ENCODE peak calls at places on chromosomes 2 and 18, in five cellular contexts. One of them, this sample, is unnamed. For H3K27me3, the result is how much of the 10 kb centered on the place peaks cover.

GRCh38 chr18:55228191-55228590 is 268.9 kb upstream of the CCDC68 start:
- DNase-seq in bronchial epithelial cell: no peak
- DNase-seq in CD8-positive, alpha-beta memory T cell: no peak
- DNase-seq in fibroblast of lung: peak
- DNase-seq in mammary epithelial cell: no peak
- DNase-seq in this sample: peak

GRCh38 chr2:28364611-28365010 is 28.0 kb upstream of the FOSL2 start:
- DNase-seq in bronchial epithelial cell: no peak
- DNase-seq in CD8-positive, alpha-beta memory T cell: no peak
- DNase-seq in fibroblast of lung: no peak
- DNase-seq in mammary epithelial cell: no peak
- DNase-seq in this sample: no peak

GRCh38 chr2:47785986-47786385 is 3.0 kb downstream of the MSH6 start:
- DNase-seq in bronchial epithelial cell: no peak
- DNase-seq in CD8-positive, alpha-beta memory T cell: no peak
- DNase-seq in fibroblast of lung: no peak
- DNase-seq in mammary epithelial cell: no peak
- DNase-seq in this sample: no peak

GRCh38 chr2:238852186-238852869 is 4.4 kb downstream of the TWIST2 start:
- DNase-seq in bronchial epithelial cell: no peak
- DNase-seq in CD8-positive, alpha-beta memory T cell: no peak
- DNase-seq in fibroblast of lung: peak
- DNase-seq in mammary epithelial cell: no peak
- DNase-seq in this sample: peak

GRCh38 chr2:11578986-11579774 is 45.3 kb downstream of the GREB1 start:
- DNase-seq in bronchial epithelial cell: no peak
- DNase-seq in CD8-positive, alpha-beta memory T cell: no peak
- DNase-seq in fibroblast of lung: no peak
- DNase-seq in mammary epithelial cell: no peak
- DNase-seq in this sample: no peak

GRCh38 chr2:220811952-220812570 is 760.0 kb downstream of the EPHA4 start:
- DNase-seq in bronchial epithelial cell: peak
- DNase-seq in CD8-positive, alpha-beta memory T cell: no peak
- DNase-seq in fibroblast of lung: peak
- DNase-seq in mammary epithelial cell: peak
- DNase-seq in this sample: peak

GRCh38 chr2:7527165-7527722 is 610.0 kb downstream of the RNF144A start:
- DNase-seq in bronchial epithelial cell: no peak
- DNase-seq in CD8-positive, alpha-beta memory T cell: no peak
- DNase-seq in fibroblast of lung: no peak
- DNase-seq in mammary epithelial cell: no peak
- DNase-seq in this sample: no peak

GRCh38 chr2:158953454-158953853 is 15.0 kb upstream of the TANC1 start:
- DNase-seq in bronchial epithelial cell: no peak
- DNase-seq in CD8-positive, alpha-beta memory T cell: no peak
- DNase-seq in fibroblast of lung: peak
- DNase-seq in mammary epithelial cell: no peak
- DNase-seq in this sample: peak

GRCh38 chr2:194104687-194105086 is 1552.3 kb upstream of the SLC39A10 start:
- DNase-seq in bronchial epithelial cell: no peak
- DNase-seq in CD8-positive, alpha-beta memory T cell: no peak
- DNase-seq in fibroblast of lung: no peak
- DNase-seq in mammary epithelial cell: no peak
- DNase-seq in this sample: peak

GRCh38 chr2:236720974-236721600 is 151.5 kb downstream of the ACKR3 start:
- DNase-seq in bronchial epithelial cell: peak
- DNase-seq in CD8-positive, alpha-beta memory T cell: no peak
- DNase-seq in fibroblast of lung: no peak
- DNase-seq in mammary epithelial cell: no peak
- DNase-seq in this sample: no peak

GRCh38 chr2:128425216-128425615 is 106.5 kb upstream of the HS6ST1 start:
- DNase-seq in bronchial epithelial cell: no peak
- DNase-seq in CD8-positive, alpha-beta memory T cell: no peak
- DNase-seq in fibroblast of lung: no peak
- DNase-seq in mammary epithelial cell: no peak
- DNase-seq in this sample: no peak

GRCh38 chr2:43399515-43400245 is 173.3 kb upstream of the ZFP36L2 start:
- DNase-seq in bronchial epithelial cell: no peak
- DNase-seq in CD8-positive, alpha-beta memory T cell: no peak
- DNase-seq in fibroblast of lung: peak
- DNase-seq in mammary epithelial cell: no peak
- DNase-seq in this sample: peak

GRCh38 chr18:36580874-36581750 is 247.7 kb downstream of the TPGS2 start:
- DNase-seq in bronchial epithelial cell: peak
- DNase-seq in CD8-positive, alpha-beta memory T cell: no peak
- DNase-seq in fibroblast of lung: peak
- DNase-seq in mammary epithelial cell: peak
- DNase-seq in this sample: peak

GRCh38 chr2:28515176-28515751 is 19.4 kb downstream of the PLB1 start:
- DNase-seq in bronchial epithelial cell: no peak
- DNase-seq in CD8-positive, alpha-beta memory T cell: no peak
- DNase-seq in fibroblast of lung: no peak
- DNase-seq in mammary epithelial cell: no peak
- DNase-seq in this sample: no peak

GRCh38 chr2:105977212-105977611 is 216.9 kb downstream of the UXS1 start:
- DNase-seq in bronchial epithelial cell: peak
- DNase-seq in CD8-positive, alpha-beta memory T cell: no peak
- DNase-seq in fibroblast of lung: peak
- DNase-seq in mammary epithelial cell: peak
- DNase-seq in this sample: peak

GRCh38 chr18:3645384-3646156 is 195.6 kb downstream of the TGIF1 start:
- DNase-seq in bronchial epithelial cell: no peak
- DNase-seq in CD8-positive, alpha-beta memory T cell: no peak
- DNase-seq in fibroblast of lung: peak
- DNase-seq in mammary epithelial cell: no peak
- DNase-seq in this sample: no peak

GRCh38 chr2:241391892-241392665 is 36.0 kb downstream of the FARP2 start:
- DNase-seq in bronchial epithelial cell: peak
- DNase-seq in CD8-positive, alpha-beta memory T cell: peak
- DNase-seq in fibroblast of lung: peak
- DNase-seq in mammary epithelial cell: peak
- DNase-seq in this sample: peak

GRCh38 chr2:31131871-31132270 is 6.4 kb downstream of the GALNT14 start:
- DNase-seq in bronchial epithelial cell: no peak
- DNase-seq in CD8-positive, alpha-beta memory T cell: no peak
- DNase-seq in fibroblast of lung: no peak
- DNase-seq in mammary epithelial cell: no peak
- DNase-seq in this sample: no peak

GRCh38 chr18:58784601-58785137 is 80.0 kb upstream of the ZNF532 start:
- DNase-seq in bronchial epithelial cell: no peak
- DNase-seq in CD8-positive, alpha-beta memory T cell: no peak
- DNase-seq in fibroblast of lung: no peak
- DNase-seq in mammary epithelial cell: no peak
- DNase-seq in this sample: no peak

GRCh38 chr2:151251012-151251411 is 10.7 kb downstream of the RBM43 start:
- DNase-seq in bronchial epithelial cell: peak
- DNase-seq in CD8-positive, alpha-beta memory T cell: no peak
- DNase-seq in fibroblast of lung: peak
- DNase-seq in mammary epithelial cell: peak
- DNase-seq in this sample: peak

GRCh38 chr18:48771641-48772380 is 179.0 kb downstream of the SMAD7 start:
- DNase-seq in bronchial epithelial cell: no peak
- DNase-seq in CD8-positive, alpha-beta memory T cell: no peak
- DNase-seq in fibroblast of lung: no peak
- DNase-seq in mammary epithelial cell: peak
- DNase-seq in this sample: no peak

GRCh38 chr18:48441405-48441881 is 32.3 kb upstream of the ZBTB7C start:
- DNase-seq in bronchial epithelial cell: no peak
- DNase-seq in CD8-positive, alpha-beta memory T cell: no peak
- DNase-seq in fibroblast of lung: peak
- DNase-seq in mammary epithelial cell: no peak
- DNase-seq in this sample: no peak

GRCh38 chr18:3129053-3129864 is 90.5 kb downstream of the MYOM1 start:
- DNase-seq in bronchial epithelial cell: peak
- DNase-seq in CD8-positive, alpha-beta memory T cell: peak
- DNase-seq in fibroblast of lung: peak
- DNase-seq in mammary epithelial cell: peak
- DNase-seq in this sample: peak

GRCh38 chr2:119426801-119427395 is 4.8 kb upstream of the TMEM37 start:
- DNase-seq in bronchial epithelial cell: peak
- DNase-seq in CD8-positive, alpha-beta memory T cell: no peak
- DNase-seq in fibroblast of lung: peak
- DNase-seq in mammary epithelial cell: no peak
- DNase-seq in this sample: no peak

GRCh38 chr2:40101076-40101688 is 322.1 kb upstream of the THUMPD2 start:
- DNase-seq in bronchial epithelial cell: peak
- DNase-seq in CD8-positive, alpha-beta memory T cell: no peak
- DNase-seq in fibroblast of lung: peak
- DNase-seq in mammary epithelial cell: no peak
- DNase-seq in this sample: peak

GRCh38 chr2:176729706-176730569 is 460.7 kb downstream of the MTX2 start:
- DNase-seq in bronchial epithelial cell: no peak
- DNase-seq in CD8-positive, alpha-beta memory T cell: no peak
- DNase-seq in fibroblast of lung: peak
- DNase-seq in mammary epithelial cell: no peak
- DNase-seq in this sample: peak

GRCh38 chr2:240255811-240256703 is 115.6 kb upstream of the OTOS start:
- DNase-seq in bronchial epithelial cell: peak
- DNase-seq in CD8-positive, alpha-beta memory T cell: no peak
- DNase-seq in fibroblast of lung: no peak
- DNase-seq in mammary epithelial cell: peak
- DNase-seq in this sample: no peak

GRCh38 chr2:101675512-101675911 is 22.0 kb upstream of the MAP4K4 start:
- DNase-seq in bronchial epithelial cell: no peak
- DNase-seq in CD8-positive, alpha-beta memory T cell: no peak
- DNase-seq in fibroblast of lung: no peak
- DNase-seq in mammary epithelial cell: no peak
- DNase-seq in this sample: no peak

GRCh38 chr2:88003074-88003755 is 13.1 kb downstream of the RNU2-63P start:
- DNase-seq in bronchial epithelial cell: no peak
- DNase-seq in CD8-positive, alpha-beta memory T cell: no peak
- DNase-seq in fibroblast of lung: peak
- DNase-seq in mammary epithelial cell: no peak
- DNase-seq in this sample: peak

GRCh38 chr2:27582129-27582694 is 630 bp upstream of the ZNF512 start:
- DNase-seq in bronchial epithelial cell: no peak
- DNase-seq in CD8-positive, alpha-beta memory T cell: no peak
- DNase-seq in fibroblast of lung: no peak
- DNase-seq in mammary epithelial cell: no peak
- DNase-seq in this sample: no peak

GRCh38 chr2:40243581-40243980 is 208.3 kb downstream of the SLC8A1 start:
- DNase-seq in bronchial epithelial cell: no peak
- DNase-seq in CD8-positive, alpha-beta memory T cell: no peak
- DNase-seq in fibroblast of lung: peak
- DNase-seq in mammary epithelial cell: no peak
- DNase-seq in this sample: peak

GRCh38 chr18:48889115-48889941 is 61.4 kb downstream of the SMAD7 start:
- DNase-seq in bronchial epithelial cell: no peak
- DNase-seq in CD8-positive, alpha-beta memory T cell: no peak
- DNase-seq in fibroblast of lung: peak
- DNase-seq in mammary epithelial cell: no peak
- DNase-seq in this sample: no peak

DNA sequence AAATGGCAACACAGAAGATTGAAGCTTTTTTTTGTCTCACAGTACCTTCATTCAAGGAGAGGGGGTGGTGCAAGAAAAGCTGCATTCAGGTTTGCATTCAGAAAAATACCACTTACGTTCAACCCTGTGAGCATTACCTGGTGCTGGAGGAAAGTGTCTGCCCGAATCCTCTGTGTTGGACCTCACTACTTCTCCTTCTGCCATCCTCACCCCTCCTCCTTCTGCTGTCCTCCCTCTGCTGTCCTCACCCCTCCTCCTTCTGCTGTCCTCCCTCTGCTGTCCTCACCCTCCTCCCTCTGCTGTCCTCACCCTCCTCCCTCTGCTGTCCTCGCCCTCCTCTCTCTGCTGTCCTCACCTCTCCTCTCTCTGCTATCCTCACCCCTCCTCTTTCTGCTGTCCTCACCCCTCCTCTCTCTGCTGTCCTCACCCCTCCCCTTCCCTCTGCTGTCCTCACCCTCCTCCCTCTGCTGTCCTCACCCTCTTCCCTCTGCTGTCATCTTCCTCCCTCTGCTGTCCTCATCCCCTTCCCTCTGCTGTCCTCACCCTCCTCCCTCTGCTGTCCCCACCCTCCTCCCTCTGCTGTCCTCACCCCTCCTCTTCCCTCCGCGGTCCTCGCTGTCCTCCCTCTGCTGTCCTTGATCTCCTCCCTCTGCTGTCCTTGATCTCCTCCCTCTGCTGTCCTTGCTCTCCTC is 11.3 kb downstream of the GAD1 start:
- DNase-seq in bronchial epithelial cell: no peak
- DNase-seq in CD8-positive, alpha-beta memory T cell: no peak
- DNase-seq in fibroblast of lung: no peak
- DNase-seq in mammary epithelial cell: no peak
- DNase-seq in this sample: no peak
- H3K27me3 ChIP-seq in bronchial epithelial cell: under half
- H3K27me3 ChIP-seq in CD8-positive, alpha-beta memory T cell: under half
- H3K27me3 ChIP-seq in fibroblast of lung: under half
- H3K27me3 ChIP-seq in mammary epithelial cell: under half
- H3K27me3 ChIP-seq in this sample: under half

GRCh38 chr18:25281522-25281921 is 70.4 kb downstream of the ZNF521 start:
- DNase-seq in bronchial epithelial cell: no peak
- DNase-seq in CD8-positive, alpha-beta memory T cell: no peak
- DNase-seq in fibroblast of lung: no peak
- DNase-seq in mammary epithelial cell: no peak
- DNase-seq in this sample: no peak
- H3K27me3 ChIP-seq in bronchial epithelial cell: under half
- H3K27me3 ChIP-seq in CD8-positive, alpha-beta memory T cell: under half
- H3K27me3 ChIP-seq in fibroblast of lung: under half
- H3K27me3 ChIP-seq in mammary epithelial cell: under half
- H3K27me3 ChIP-seq in this sample: under half

GRCh38 chr2:200064879-200065278 is 109.5 kb downstream of the MAIP1 start:
- DNase-seq in bronchial epithelial cell: no peak
- DNase-seq in CD8-positive, alpha-beta memory T cell: no peak
- DNase-seq in fibroblast of lung: no peak
- DNase-seq in mammary epithelial cell: no peak
- DNase-seq in this sample: no peak

GRCh38 chr2:200065477-200065876 is 110.1 kb downstream of the MAIP1 start:
- DNase-seq in bronchial epithelial cell: no peak
- DNase-seq in CD8-positive, alpha-beta memory T cell: no peak
- DNase-seq in fibroblast of lung: peak
- DNase-seq in mammary epithelial cell: no peak
- DNase-seq in this sample: peak

GRCh38 chr2:200063155-200063554 is 107.8 kb downstream of the MAIP1 start:
- DNase-seq in bronchial epithelial cell: no peak
- DNase-seq in CD8-positive, alpha-beta memory T cell: no peak
- DNase-seq in fibroblast of lung: no peak
- DNase-seq in mammary epithelial cell: no peak
- DNase-seq in this sample: no peak

DNA sequence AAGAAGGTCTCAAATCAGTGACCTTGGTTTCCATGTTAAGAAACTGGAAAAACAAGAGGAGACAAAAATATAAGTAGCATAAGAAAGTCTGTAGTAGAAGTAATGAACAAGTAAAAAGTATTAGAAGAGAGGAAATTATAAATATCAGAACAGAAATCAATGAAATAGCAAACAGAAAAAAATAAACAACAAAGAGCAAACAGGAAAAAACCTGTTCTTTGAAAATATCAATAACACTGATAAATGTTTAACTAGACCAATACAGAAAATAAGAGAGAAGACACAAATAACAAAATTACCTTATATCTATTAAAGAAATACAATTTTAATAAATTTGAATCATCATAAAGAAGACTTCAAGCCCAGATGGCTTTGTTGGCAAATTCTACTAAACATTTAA is 113.3 kb downstream of the MAIP1 start:
- DNase-seq in bronchial epithelial cell: no peak
- DNase-seq in CD8-positive, alpha-beta memory T cell: no peak
- DNase-seq in fibroblast of lung: no peak
- DNase-seq in mammary epithelial cell: no peak
- DNase-seq in this sample: no peak
- H3K27me3 ChIP-seq in bronchial epithelial cell: under half
- H3K27me3 ChIP-seq in CD8-positive, alpha-beta memory T cell: under half
- H3K27me3 ChIP-seq in fibroblast of lung: under half
- H3K27me3 ChIP-seq in mammary epithelial cell: under half
- H3K27me3 ChIP-seq in this sample: under half

GRCh38 chr2:122061206-122061605 is 305.8 kb downstream of the TSN start:
- DNase-seq in bronchial epithelial cell: no peak
- DNase-seq in CD8-positive, alpha-beta memory T cell: no peak
- DNase-seq in fibroblast of lung: no peak
- DNase-seq in mammary epithelial cell: no peak
- DNase-seq in this sample: no peak
- H3K27me3 ChIP-seq in bronchial epithelial cell: under half
- H3K27me3 ChIP-seq in CD8-positive, alpha-beta memory T cell: under half
- H3K27me3 ChIP-seq in fibroblast of lung: under half
- H3K27me3 ChIP-seq in mammary epithelial cell: under half
- H3K27me3 ChIP-seq in this sample: under half

This sample was measured in adipocyte.